ENCODE peak calls at places on chromosomes 3 and 15, in five cellular contexts. Z, V, I, E and K are unnamed samples.

GRCh38 chr3:123640311-123641083 is 55.6 kb upstream of the HACD2 start:
- DNase-seq in V (no peak), I (no peak), E (no peak), Z (no peak), K (no peak)

GRCh38 chr3:158098834-158099424 is 7.3 kb downstream of the SHOX2 start:
- DNase-seq in E (no peak), Z (no peak), V (no peak), I (no peak), K (no peak)

GRCh38 chr3:101976473-101976872 is 127.2 kb downstream of the NFKBIZ start:
- DNase-seq in I (peak; percentile 56), Z (no peak), V (no peak), E (no peak), K (no peak)

GRCh38 chr15:25900901-25901300 is 37.8 kb upstream of the ATP10A start:
- DNase-seq in E (no peak), I (no peak), Z (no peak), V (no peak), K (no peak)

GRCh38 chr3:151686257-151686656 is 47.5 kb upstream of the AADACL2 start:
- DNase-seq in E (no peak), I (no peak), Z (no peak), V (no peak), K (no peak)

GRCh38 chr3:197238842-197239241 is 59.6 kb downstream of the DLG1 start:
- DNase-seq in E (no peak), V (no peak), Z (no peak), I (no peak), K (no peak)

GRCh38 chr3:114827495-114827894 is 319.6 kb downstream of the ZBTB20 start:
- DNase-seq in E (no peak), V (peak; percentile 70), I (no peak), Z (no peak), K (no peak)

GRCh38 chr3:110773413-110773954 is 298.1 kb upstream of the NECTIN3 start:
- DNase-seq in E (no peak), Z (no peak), I (no peak), V (no peak), K (no peak)

GRCh38 chr15:74992619-74993018 is 2.7 kb upstream of the SCAMP5 start:
- DNase-seq in E (no peak), V (no peak), I (no peak), Z (no peak), K (no peak)

GRCh38 chr3:71206821-71207220 is 376.7 kb downstream of the FOXP1 start:
- DNase-seq in Z (no peak), V (no peak), I (no peak), E (no peak), K (no peak)

GRCh38 chr3:124486324-124486723 is 243.9 kb upstream of the UMPS start:
- DNase-seq in I (no peak), E (no peak), Z (no peak), V (no peak), K (no peak)

GRCh38 chr3:28575100-28575747 is 226.6 kb upstream of the AZI2 start:
- DNase-seq in V (no peak), I (no peak), Z (no peak), E (no peak), K (peak; percentile 4)

GRCh38 chr3:128935922-128936321 is 56.5 kb downstream of the ACAD9 start:
- DNase-seq in E (no peak), V (no peak), I (no peak), Z (no peak), K (no peak)

GRCh38 chr15:33547876-33548275 is 237.1 kb downstream of the RYR3 start:
- DNase-seq in I (no peak), Z (no peak), E (no peak), V (peak; percentile 11), K (no peak)